ENCODE peak calls at places on chromosomes 2 and 18, in five cellular contexts. H, O, G, D and W are unnamed samples. For H3K36me3, the result is how much of the 10 kb centered on the place peaks cover.

GRCh38 chr2:206481056-206481455 is 37.7 kb downstream of the ADAM23 start:
- DNase-seq in H (no peak), O (no peak), G (no peak), D (no peak), W (no peak)

GRCh38 chr2:85187069-85187468 is 53.9 kb downstream of the TCF7L1 start:
- DNase-seq in H (no peak), O (no peak), G (no peak), D (no peak), W (no peak)

GRCh38 chr18:6205706-6206105 is 209.0 kb downstream of the L3MBTL4 start:
- DNase-seq in H (no peak), O (no peak), G (no peak), D (peak), W (no peak)

GRCh38 chr18:6648581-6648980 is 80.9 kb upstream of the ARHGAP28 start:
- DNase-seq in H (no peak), O (no peak), G (no peak), D (peak), W (no peak)

GRCh38 chr2:189609853-189610252 is 29.3 kb upstream of the SLC40A1 start:
- DNase-seq in H (no peak), O (no peak), G (no peak), D (peak), W (no peak)

GRCh38 chr2:50729306-50730105 is 302.4 kb downstream of the NRXN1 start:
- DNase-seq in H (no peak), O (no peak), G (no peak), D (no peak), W (no peak)

GRCh38 chr2:173955004-173955403 is 10.2 kb downstream of the SP3 start:
- DNase-seq in H (no peak), O (no peak), G (no peak), D (no peak), W (no peak)

GRCh38 chr2:67290451-67290991 is 106.6 kb upstream of the ETAA1 start:
- DNase-seq in H (no peak), O (no peak), G (no peak), D (peak), W (no peak)

GRCh38 chr18:9958861-9959399 is 45.1 kb downstream of the VAPA start:
- DNase-seq in H (no peak), O (no peak), G (no peak), D (no peak), W (no peak)

GRCh38 chr2:15627842-15628684 is 36.4 kb downstream of the DDX1 start:
- DNase-seq in H (no peak), O (no peak), G (no peak), D (no peak), W (no peak)

GRCh38 chr18:499351-500229 is 911 bp downstream of the COLEC12 start:
- DNase-seq in H (peak), O (no peak), G (no peak), D (peak), W (peak)

GRCh38 chr2:241584446-241584845 is 25.9 kb downstream of the BOK start:
- DNase-seq in H (no peak), O (no peak), G (peak), D (peak), W (peak)

GRCh38 chr18:24234330-24234729 is 95.5 kb downstream of the CABYR start:
- DNase-seq in H (peak), O (peak), G (peak), D (no peak), W (peak)

GRCh38 chr2:228767196-228767595 is 503.9 kb downstream of the PID1 start:
- DNase-seq in H (no peak), O (no peak), G (no peak), D (peak), W (no peak)

GRCh38 chr2:207974214-207974600 is 51.1 kb downstream of the PLEKHM3 start:
- DNase-seq in H (peak), O (no peak), G (no peak), D (no peak), W (no peak)

GRCh38 chr2:162184796-162185195 is 32.7 kb upstream of the GCG start:
- DNase-seq in H (no peak), O (no peak), G (no peak), D (peak), W (no peak)

GRCh38 chr2:232666051-232666805 is 30.9 kb upstream of the GIGYF2 start:
- DNase-seq in H (no peak), O (no peak), G (no peak), D (no peak), W (no peak)

GRCh38 chr2:9179572-9180201 is 26.9 kb upstream of the ASAP2 start:
- DNase-seq in H (peak), O (peak), G (no peak), D (peak), W (peak)

GRCh38 chr18:35407871-35408481 is 30.8 kb upstream of the ZNF396 start:
- DNase-seq in H (peak), O (no peak), G (no peak), D (peak), W (peak)

GRCh38 chr2:142944721-142945120 is 67.3 kb downstream of the KYNU start:
- DNase-seq in H (no peak), O (no peak), G (no peak), D (peak), W (no peak)

GRCh38 chr2:18752022-18752493 is 162.7 kb upstream of the NT5C1B start:
- DNase-seq in H (no peak), O (no peak), G (no peak), D (peak), W (peak)

GRCh38 chr18:3449702-3450357 is at the start of gene TGIF1:
- DNase-seq in H (peak), O (peak), G (peak), D (peak), W (peak)

GRCh38 chr18:56648307-56648706 is 2.9 kb upstream of the WDR7 start:
- DNase-seq in H (no peak), O (no peak), G (no peak), D (no peak), W (no peak)

GRCh38 chr2:167335627-167336026 is 447.3 kb downstream of the XIRP2 start:
- DNase-seq in H (no peak), O (no peak), G (no peak), D (peak), W (peak)

GRCh38 chr2:219643084-219643473 is 15.6 kb downstream of the SLC4A3 start:
- DNase-seq in H (no peak), O (no peak), G (no peak), D (no peak), W (no peak)

GRCh38 chr2:19201911-19202310 is 156.5 kb downstream of the OSR1 start:
- DNase-seq in H (no peak), O (no peak), G (no peak), D (no peak), W (no peak)

GRCh38 chr2:218658671-218659257 is 659 bp downstream of the ZNF142 start:
- DNase-seq in H (peak), O (no peak), G (no peak), D (peak), W (peak)

GRCh38 chr2:220556658-220557057 is 929.2 kb downstream of the SLC4A3 start:
- DNase-seq in H (no peak), O (no peak), G (no peak), D (peak), W (peak)

GRCh38 chr2:63544017-63544627 is 44.2 kb downstream of the WDPCP start:
- DNase-seq in H (no peak), O (no peak), G (no peak), D (peak), W (peak)

GRCh38 chr2:75790121-75790520 is 79.4 kb upstream of the GCFC2 start:
- DNase-seq in H (peak), O (no peak), G (no peak), D (no peak), W (no peak)

GRCh38 chr2:36459725-36460137 is 104.2 kb downstream of the CRIM1 start:
- DNase-seq in H (peak), O (no peak), G (no peak), D (peak), W (peak)

GRCh38 chr2:129152514-129152913 is 827.0 kb upstream of the RAB6C start:
- DNase-seq in H (no peak), O (no peak), G (no peak), D (no peak), W (no peak)

GRCh38 chr2:85981579-85982247 is 92.9 kb upstream of the ST3GAL5 start:
- DNase-seq in H (no peak), O (no peak), G (no peak), D (no peak), W (no peak)

GRCh38 chr2:106961328-106961727 is 75.4 kb upstream of the ST6GAL2 start:
- DNase-seq in H (no peak), O (no peak), G (no peak), D (no peak), W (no peak)

GRCh38 chr2:218277921-218278320 is 7.6 kb downstream of the PNKD start:
- DNase-seq in H (no peak), O (peak), G (peak), D (no peak), W (no peak)

GRCh38 chr18:69874058-69874457 is 73.6 kb downstream of the CD226 start:
- DNase-seq in H (no peak), O (no peak), G (no peak), D (peak), W (peak)

GRCh38 chr2:10135296-10136089 is 13.0 kb downstream of the RRM2 start:
- DNase-seq in H (no peak), O (no peak), G (no peak), D (peak), W (no peak)

GRCh38 chr18:5302606-5303005 is 7.1 kb upstream of the ZBTB14 start:
- DNase-seq in H (no peak), O (no peak), G (no peak), D (no peak), W (no peak)

GRCh38 chr2:217994776-217995274 is 8.0 kb downstream of the TNS1 start:
- DNase-seq in H (no peak), O (no peak), G (no peak), D (peak), W (no peak)

GRCh38 chr2:54523336-54523959 is 67.3 kb downstream of the SPTBN1 start:
- DNase-seq in H (no peak), O (no peak), G (no peak), D (peak), W (no peak)
- H3K27ac ChIP-seq in H (peak), O (no peak), G (no peak), D (no peak), W (peak)

DNA sequence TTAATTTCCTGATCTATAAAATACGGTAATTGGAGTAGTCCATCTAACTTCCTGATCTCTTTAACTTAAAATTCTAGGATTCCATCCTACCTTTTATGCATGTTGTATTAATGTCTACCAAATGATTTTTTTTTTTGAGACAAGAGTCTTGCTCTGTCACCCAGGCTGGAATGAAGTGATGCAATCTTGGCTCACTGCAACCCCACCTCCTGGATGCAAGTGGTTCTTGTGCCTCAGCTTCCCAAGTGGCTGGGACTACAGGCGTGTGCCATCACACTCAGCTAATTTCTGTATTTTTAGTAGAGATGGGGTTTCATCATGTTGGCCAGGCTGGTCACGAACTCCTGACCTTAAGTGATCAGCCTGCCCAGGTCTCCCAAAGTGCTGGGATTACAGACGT is 47.8 kb downstream of the CFAP36 start:
- DNase-seq in H (no peak), O (no peak), G (no peak), D (no peak), W (no peak)
- H3K36me3 ChIP-seq in H (under half), O (half or more), G (under half), D (under half), W (under half)

DNA sequence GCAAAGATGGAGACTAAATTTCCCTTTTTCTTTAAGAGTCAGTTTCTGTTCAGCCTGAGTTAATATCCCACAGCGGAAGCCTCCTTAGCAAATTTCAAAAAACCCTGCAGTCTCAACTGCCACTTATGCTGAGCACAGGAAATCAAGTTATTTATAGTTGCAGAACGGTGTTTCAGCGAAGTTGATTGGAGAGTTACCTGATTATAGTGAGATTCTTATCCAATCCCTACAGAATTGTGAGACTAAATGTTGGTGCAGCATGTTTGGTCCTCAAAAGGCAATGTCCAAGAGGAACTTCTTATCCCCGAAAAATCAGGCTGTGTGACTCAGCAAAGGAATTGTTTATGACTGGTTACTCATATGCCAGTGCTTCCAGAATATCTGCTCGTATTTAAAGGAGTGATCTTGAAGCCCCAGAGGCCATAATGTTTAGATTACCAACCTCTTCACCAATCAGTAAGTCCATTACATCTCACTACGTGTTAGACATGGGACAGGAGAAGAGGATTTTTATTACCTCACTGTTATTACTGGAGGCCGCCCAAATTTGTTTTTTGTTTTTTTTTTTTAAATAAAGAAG is 67.9 kb downstream of the LRRFIP1 start:
- DNase-seq in H (peak), O (no peak), G (no peak), D (peak), W (no peak)
- H3K27ac ChIP-seq in H (peak), O (no peak), G (peak), D (peak), W (peak)

DNA sequence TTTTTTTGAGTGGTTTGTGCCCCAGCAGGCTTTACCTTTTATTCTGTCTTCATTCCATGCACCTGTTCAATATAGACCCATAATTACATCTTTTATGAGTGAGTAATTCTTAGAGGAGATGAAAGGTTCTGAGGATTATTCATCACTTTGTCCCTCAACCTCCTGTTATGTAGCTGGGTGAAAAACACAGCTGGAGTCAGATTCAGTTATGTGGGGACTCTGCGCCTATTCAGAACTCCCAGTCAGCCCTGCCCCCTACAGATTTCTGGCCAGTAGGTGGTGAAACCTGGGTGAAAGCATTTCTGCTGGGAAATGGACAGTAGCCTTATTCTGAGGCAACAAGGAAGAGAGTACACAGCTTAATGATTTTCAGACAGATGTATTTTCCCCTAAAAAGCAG is 107.8 kb downstream of the MGAT5 start:
- DNase-seq in H (no peak), O (no peak), G (no peak), D (no peak), W (no peak)
- H3K36me3 ChIP-seq in H (under half), O (under half), G (under half), D (under half), W (under half)